ENCODE peak calls at places on chromosomes 11 and 22, in eight cellular contexts. One of them, this sample, is unnamed. For H3K4me1, the result is how much of the 10 kb centered on the place peaks cover.

GRCh38 chr22:31607696-31608095 is 54.3 kb downstream of the PISD start:
- DNase-seq in endodermal cell: no peak
- DNase-seq in spleen: no peak
- DNase-seq in cardiac muscle cell: no peak
- DNase-seq in naive thymus-derived CD4-positive, alpha-beta T cell: no peak
- DNase-seq in upper lobe of left lung: no peak
- DNase-seq in pancreas: no peak
- DNase-seq in body of pancreas: no peak
- DNase-seq in this sample: no peak

GRCh38 chr22:26444777-26445176 is 15.7 kb downstream of the ASPHD2 start:
- DNase-seq in endodermal cell: no peak
- DNase-seq in spleen: no peak
- DNase-seq in cardiac muscle cell: no peak
- DNase-seq in naive thymus-derived CD4-positive, alpha-beta T cell: no peak
- DNase-seq in upper lobe of left lung: no peak
- DNase-seq in pancreas: no peak
- DNase-seq in body of pancreas: no peak
- DNase-seq in this sample: no peak

GRCh38 chr11:10377182-10377581 is 72.3 kb downstream of the ADM start:
- DNase-seq in endodermal cell: no peak
- DNase-seq in spleen: no peak
- DNase-seq in cardiac muscle cell: no peak
- DNase-seq in naive thymus-derived CD4-positive, alpha-beta T cell: no peak
- DNase-seq in upper lobe of left lung: no peak
- DNase-seq in pancreas: no peak
- DNase-seq in body of pancreas: no peak
- DNase-seq in this sample: no peak

GRCh38 chr11:13480198-13480597 is 15.6 kb downstream of the PTH start:
- DNase-seq in endodermal cell: no peak
- DNase-seq in spleen: no peak
- DNase-seq in cardiac muscle cell: no peak
- DNase-seq in naive thymus-derived CD4-positive, alpha-beta T cell: no peak
- DNase-seq in upper lobe of left lung: no peak
- DNase-seq in pancreas: no peak
- DNase-seq in body of pancreas: no peak
- DNase-seq in this sample: no peak

GRCh38 chr11:20876738-20877137 is 207.4 kb downstream of the NELL1 start:
- DNase-seq in endodermal cell: no peak
- DNase-seq in spleen: no peak
- DNase-seq in cardiac muscle cell: no peak
- DNase-seq in naive thymus-derived CD4-positive, alpha-beta T cell: no peak
- DNase-seq in upper lobe of left lung: no peak
- DNase-seq in pancreas: no peak
- DNase-seq in body of pancreas: no peak
- DNase-seq in this sample: no peak

GRCh38 chr11:44955019-44955738 is 4.5 kb upstream of the TP53I11 start:
- DNase-seq in endodermal cell: no peak
- DNase-seq in spleen: no peak
- DNase-seq in cardiac muscle cell: peak
- DNase-seq in naive thymus-derived CD4-positive, alpha-beta T cell: no peak
- DNase-seq in upper lobe of left lung: peak
- DNase-seq in pancreas: no peak
- DNase-seq in body of pancreas: no peak
- DNase-seq in this sample: peak

GRCh38 chr22:26474687-26475086 is 8.9 kb downstream of the HPS4 start:
- DNase-seq in endodermal cell: no peak
- DNase-seq in spleen: no peak
- DNase-seq in cardiac muscle cell: no peak
- DNase-seq in naive thymus-derived CD4-positive, alpha-beta T cell: no peak
- DNase-seq in upper lobe of left lung: no peak
- DNase-seq in pancreas: no peak
- DNase-seq in body of pancreas: no peak
- DNase-seq in this sample: no peak

GRCh38 chr11:131248588-131248987 is 121.8 kb upstream of the NTM start:
- DNase-seq in endodermal cell: no peak
- DNase-seq in spleen: no peak
- DNase-seq in cardiac muscle cell: peak
- DNase-seq in naive thymus-derived CD4-positive, alpha-beta T cell: no peak
- DNase-seq in upper lobe of left lung: no peak
- DNase-seq in pancreas: no peak
- DNase-seq in body of pancreas: no peak
- DNase-seq in this sample: no peak

GRCh38 chr11:65921876-65922275 is 2.6 kb downstream of the DRAP1 start:
- DNase-seq in endodermal cell: no peak
- DNase-seq in spleen: no peak
- DNase-seq in cardiac muscle cell: no peak
- DNase-seq in naive thymus-derived CD4-positive, alpha-beta T cell: no peak
- DNase-seq in upper lobe of left lung: no peak
- DNase-seq in pancreas: no peak
- DNase-seq in body of pancreas: no peak
- DNase-seq in this sample: no peak

GRCh38 chr11:132312616-132313210 is 942.3 kb downstream of the NTM start:
- DNase-seq in endodermal cell: peak
- DNase-seq in spleen: no peak
- DNase-seq in cardiac muscle cell: peak
- DNase-seq in naive thymus-derived CD4-positive, alpha-beta T cell: no peak
- DNase-seq in upper lobe of left lung: no peak
- DNase-seq in pancreas: no peak
- DNase-seq in body of pancreas: no peak
- DNase-seq in this sample: no peak

GRCh38 chr11:94457118-94458029 is 36.3 kb downstream of the MRE11 start:
- DNase-seq in endodermal cell: no peak
- DNase-seq in spleen: no peak
- DNase-seq in cardiac muscle cell: no peak
- DNase-seq in naive thymus-derived CD4-positive, alpha-beta T cell: no peak
- DNase-seq in upper lobe of left lung: no peak
- DNase-seq in pancreas: no peak
- DNase-seq in body of pancreas: no peak
- DNase-seq in this sample: no peak

GRCh38 chr22:23849009-23850006 is 8.4 kb upstream of the SLC2A11 start:
- DNase-seq in endodermal cell: peak
- DNase-seq in spleen: peak
- DNase-seq in cardiac muscle cell: peak
- DNase-seq in naive thymus-derived CD4-positive, alpha-beta T cell: peak
- DNase-seq in upper lobe of left lung: peak
- DNase-seq in pancreas: peak
- DNase-seq in body of pancreas: peak
- DNase-seq in this sample: peak

GRCh38 chr11:80473562-80473961 is 1032.7 kb upstream of the TENM4 start:
- DNase-seq in endodermal cell: peak
- DNase-seq in spleen: no peak
- DNase-seq in cardiac muscle cell: no peak
- DNase-seq in naive thymus-derived CD4-positive, alpha-beta T cell: no peak
- DNase-seq in upper lobe of left lung: no peak
- DNase-seq in pancreas: no peak
- DNase-seq in body of pancreas: no peak
- DNase-seq in this sample: no peak

GRCh38 chr11:75334402-75334891 is 17.0 kb downstream of the ARRB1 start:
- DNase-seq in endodermal cell: peak
- DNase-seq in spleen: no peak
- DNase-seq in cardiac muscle cell: no peak
- DNase-seq in naive thymus-derived CD4-positive, alpha-beta T cell: no peak
- DNase-seq in upper lobe of left lung: no peak
- DNase-seq in pancreas: no peak
- DNase-seq in body of pancreas: no peak
- DNase-seq in this sample: no peak

GRCh38 chr11:102387056-102387781 is 40.2 kb downstream of the BIRC2 start:
- DNase-seq in endodermal cell: no peak
- DNase-seq in spleen: no peak
- DNase-seq in cardiac muscle cell: no peak
- DNase-seq in naive thymus-derived CD4-positive, alpha-beta T cell: no peak
- DNase-seq in upper lobe of left lung: no peak
- DNase-seq in pancreas: no peak
- DNase-seq in body of pancreas: no peak
- DNase-seq in this sample: no peak

GRCh38 chr22:21915624-21916308 is 36.9 kb downstream of the PPM1F start:
- DNase-seq in endodermal cell: peak
- DNase-seq in spleen: no peak
- DNase-seq in cardiac muscle cell: no peak
- DNase-seq in naive thymus-derived CD4-positive, alpha-beta T cell: no peak
- DNase-seq in upper lobe of left lung: no peak
- DNase-seq in pancreas: no peak
- DNase-seq in body of pancreas: no peak
- DNase-seq in this sample: no peak

DNA sequence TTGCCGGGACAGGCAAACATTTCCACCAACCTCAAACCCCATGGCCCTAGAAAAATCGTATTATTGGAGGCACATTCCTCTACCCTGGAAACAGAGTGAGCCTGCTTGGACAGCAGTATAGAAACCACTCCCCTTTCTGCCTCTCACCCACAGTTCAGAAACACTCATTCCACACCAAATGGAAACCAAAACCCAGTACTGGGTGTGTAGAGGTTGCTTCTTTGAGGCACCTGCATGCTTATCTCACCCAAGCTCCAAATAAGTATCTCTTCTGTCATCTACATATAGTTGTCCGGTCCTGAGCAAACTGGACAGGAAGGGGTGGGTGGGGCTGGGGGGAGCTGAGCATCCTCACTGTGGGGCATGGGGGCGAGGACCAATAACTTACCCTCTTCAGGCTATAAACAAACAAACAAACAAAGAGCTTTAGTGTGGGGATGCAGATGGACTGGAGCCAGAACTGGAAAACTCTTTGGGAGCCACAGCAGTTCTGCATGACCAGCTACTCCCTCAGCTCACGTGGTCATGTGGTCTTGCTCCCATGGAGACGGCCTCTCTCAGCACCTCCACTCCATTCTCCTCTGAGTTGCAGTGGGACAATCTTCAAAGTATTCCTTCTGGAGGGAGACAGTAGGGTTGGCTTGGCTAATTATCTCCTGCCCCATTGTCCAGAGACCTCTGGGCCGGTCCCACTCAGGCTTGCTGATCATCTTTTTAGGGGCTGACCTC is 1.0 kb upstream of the PLAAT2 start:
- DNase-seq in endodermal cell: no peak
- DNase-seq in spleen: no peak
- DNase-seq in cardiac muscle cell: no peak
- DNase-seq in naive thymus-derived CD4-positive, alpha-beta T cell: peak
- DNase-seq in upper lobe of left lung: no peak
- DNase-seq in pancreas: no peak
- DNase-seq in body of pancreas: no peak
- DNase-seq in this sample: peak
- H3K4me1 ChIP-seq in endodermal cell: under half
- H3K4me1 ChIP-seq in spleen: under half
- H3K4me1 ChIP-seq in cardiac muscle cell: under half
- H3K4me1 ChIP-seq in naive thymus-derived CD4-positive, alpha-beta T cell: under half
- H3K4me1 ChIP-seq in upper lobe of left lung: under half
- H3K4me1 ChIP-seq in pancreas: under half
- H3K4me1 ChIP-seq in body of pancreas: under half
- H3K4me1 ChIP-seq in this sample: under half

DNA sequence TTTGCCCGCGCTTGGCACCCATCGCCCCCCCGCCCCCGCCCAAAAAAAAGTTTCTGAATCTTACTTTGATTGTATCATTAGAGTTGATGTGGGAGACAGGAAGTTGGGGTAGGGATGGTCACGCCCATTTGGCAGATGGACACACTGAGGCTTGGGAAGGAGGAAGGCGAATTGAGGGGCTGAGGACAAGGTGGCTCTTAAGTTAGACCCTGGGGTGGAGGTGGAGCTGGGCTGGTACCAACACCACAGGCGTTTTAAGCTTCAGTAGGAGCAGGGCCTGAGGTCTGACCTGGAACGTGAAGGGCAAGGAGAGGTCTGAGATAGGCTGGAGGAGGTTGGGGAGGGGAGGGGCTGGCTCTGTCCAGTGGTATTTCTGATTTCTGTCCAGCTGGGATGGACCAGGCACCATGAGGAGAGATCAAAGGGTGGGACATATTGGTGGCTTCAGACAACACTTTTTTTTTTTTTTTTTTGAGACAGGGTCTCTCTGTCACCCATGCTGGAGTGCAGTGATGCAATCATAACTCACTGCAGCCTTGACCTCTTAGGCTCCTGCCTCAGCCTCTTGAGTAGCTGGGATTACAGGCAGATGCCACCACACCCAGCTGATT is 777 bp upstream of the CDC42BPG start:
- DNase-seq in endodermal cell: no peak
- DNase-seq in spleen: no peak
- DNase-seq in cardiac muscle cell: no peak
- DNase-seq in naive thymus-derived CD4-positive, alpha-beta T cell: no peak
- DNase-seq in upper lobe of left lung: no peak
- DNase-seq in pancreas: peak
- DNase-seq in body of pancreas: no peak
- DNase-seq in this sample: no peak
- H3K4me1 ChIP-seq in endodermal cell: under half
- H3K4me1 ChIP-seq in spleen: half or more
- H3K4me1 ChIP-seq in cardiac muscle cell: under half
- H3K4me1 ChIP-seq in naive thymus-derived CD4-positive, alpha-beta T cell: under half
- H3K4me1 ChIP-seq in upper lobe of left lung: half or more
- H3K4me1 ChIP-seq in pancreas: under half
- H3K4me1 ChIP-seq in body of pancreas: half or more
- H3K4me1 ChIP-seq in this sample: under half

DNA sequence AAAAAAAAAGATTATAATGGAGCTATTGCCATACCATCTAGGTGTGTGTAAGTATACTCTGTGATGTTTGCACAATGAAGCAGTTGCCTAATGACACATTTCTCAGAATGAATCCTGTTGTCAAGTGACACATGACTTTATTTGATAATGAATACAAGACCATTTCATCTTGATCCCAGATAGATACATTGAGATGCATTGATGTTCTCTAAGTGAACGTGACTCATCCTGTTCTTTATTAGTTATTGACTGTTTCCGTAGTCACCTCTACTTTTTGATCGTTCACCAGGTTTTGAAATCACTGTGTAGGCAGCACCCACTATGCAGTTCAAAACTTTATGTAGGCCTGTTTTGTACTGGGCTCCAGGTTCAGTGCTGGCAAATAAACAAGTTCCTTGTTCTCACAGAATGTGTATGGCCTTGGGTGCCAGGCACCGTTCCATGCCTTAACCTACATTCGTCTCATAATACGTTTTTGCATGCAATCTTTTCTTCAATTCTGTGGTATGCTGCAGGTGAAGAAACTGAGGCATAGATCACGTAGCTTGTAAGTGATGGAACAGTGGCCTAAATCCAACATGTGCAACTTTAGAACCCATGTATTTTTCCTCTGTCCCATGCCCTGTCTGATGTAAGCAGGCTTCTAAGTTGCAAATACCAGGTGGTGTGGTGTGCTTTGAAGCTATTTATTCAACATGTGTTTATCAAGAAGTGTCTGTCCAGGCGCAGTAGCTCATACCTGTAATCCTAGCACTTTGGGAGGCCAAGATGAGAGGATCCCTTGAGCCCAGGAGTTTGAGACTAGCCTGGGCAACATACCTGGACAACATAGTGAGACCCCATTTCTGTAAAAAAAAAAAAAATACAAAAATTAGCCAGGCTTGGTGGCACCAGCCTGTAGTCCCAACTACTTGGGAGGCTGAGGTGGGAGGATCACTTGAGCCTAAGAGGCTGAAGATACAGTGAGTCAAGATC is 10.4 kb downstream of the SREBF2 start:
- DNase-seq in endodermal cell: no peak
- DNase-seq in spleen: no peak
- DNase-seq in cardiac muscle cell: no peak
- DNase-seq in naive thymus-derived CD4-positive, alpha-beta T cell: peak
- DNase-seq in upper lobe of left lung: no peak
- DNase-seq in pancreas: no peak
- DNase-seq in body of pancreas: peak
- DNase-seq in this sample: no peak
- H3K4me1 ChIP-seq in endodermal cell: under half
- H3K4me1 ChIP-seq in spleen: half or more
- H3K4me1 ChIP-seq in cardiac muscle cell: half or more
- H3K4me1 ChIP-seq in naive thymus-derived CD4-positive, alpha-beta T cell: under half
- H3K4me1 ChIP-seq in upper lobe of left lung: half or more
- H3K4me1 ChIP-seq in pancreas: under half
- H3K4me1 ChIP-seq in body of pancreas: half or more
- H3K4me1 ChIP-seq in this sample: under half

GRCh38 chr22:39473856-39474255 is 17.0 kb downstream of the MGAT3 start:
- DNase-seq in endodermal cell: no peak
- DNase-seq in spleen: no peak
- DNase-seq in cardiac muscle cell: no peak
- DNase-seq in naive thymus-derived CD4-positive, alpha-beta T cell: no peak
- DNase-seq in upper lobe of left lung: no peak
- DNase-seq in pancreas: no peak
- DNase-seq in body of pancreas: no peak
- DNase-seq in this sample: no peak
- H3K4me1 ChIP-seq in endodermal cell: under half
- H3K4me1 ChIP-seq in spleen: half or more
- H3K4me1 ChIP-seq in cardiac muscle cell: half or more
- H3K4me1 ChIP-seq in naive thymus-derived CD4-positive, alpha-beta T cell: under half
- H3K4me1 ChIP-seq in upper lobe of left lung: half or more
- H3K4me1 ChIP-seq in pancreas: under half
- H3K4me1 ChIP-seq in body of pancreas: under half
- H3K4me1 ChIP-seq in this sample: under half

This sample was measured in BE2C.